ENCODE peak calls at places on chromosomes 1 and 21, in five cellular contexts. B is lower leg skin, L is GM12891, P is transverse colon, H is HCT116. S is an unnamed sample.
A peak's percentile ranks its signal among the peaks of the same experiment; 100 is the strongest.

GRCh38 chr21:29704719-29705118 is 235.1 kb downstream of the GRIK1 start:
- DNase-seq in P (no peak), H (no peak), B (no peak), L (no peak), S (no peak)

GRCh38 chr1:30947212-30947611 is 38.7 kb upstream of the SDC3 start:
- DNase-seq in P (no peak), B (no peak), L (no peak), H (no peak), S (no peak)

GRCh38 chr1:67749844-67750689 is 65.1 kb downstream of the GADD45A start:
- DNase-seq in H (peak; percentile 59), B (peak; percentile 80), L (no peak), P (no peak), S (no peak)

GRCh38 chr21:16117331-16117730 is 387.5 kb downstream of the USP25 start:
- DNase-seq in P (no peak), H (no peak), L (no peak), B (no peak), S (no peak)

GRCh38 chr1:225657462-225657989 is 4.6 kb upstream of the ENAH start:
- DNase-seq in P (no peak), B (no peak), H (no peak), L (no peak), S (peak; percentile 24)

GRCh38 chr1:64396817-64397216 is 73.1 kb upstream of the CACHD1 start:
- DNase-seq in H (peak; percentile 26), B (no peak), P (no peak), L (no peak), S (no peak)

GRCh38 chr21:37620401-37620800 is 253.8 kb downstream of the DYRK1A start:
- DNase-seq in P (no peak), L (no peak), B (no peak), H (no peak), S (no peak)

GRCh38 chr1:84569216-84569615 is 5.0 kb downstream of the CTBS start:
- DNase-seq in H (no peak), P (no peak), B (no peak), L (no peak), S (no peak)

GRCh38 chr1:206002833-206003532 is at the start of gene RAB7B:
- DNase-seq in H (no peak), P (peak; percentile 43), L (no peak), B (peak; percentile 83), S (no peak)

GRCh38 chr1:9061949-9062555 is 7.4 kb downstream of the SLC2A5 start:
- DNase-seq in H (no peak), B (no peak), P (no peak), L (no peak), S (no peak)

DNA sequence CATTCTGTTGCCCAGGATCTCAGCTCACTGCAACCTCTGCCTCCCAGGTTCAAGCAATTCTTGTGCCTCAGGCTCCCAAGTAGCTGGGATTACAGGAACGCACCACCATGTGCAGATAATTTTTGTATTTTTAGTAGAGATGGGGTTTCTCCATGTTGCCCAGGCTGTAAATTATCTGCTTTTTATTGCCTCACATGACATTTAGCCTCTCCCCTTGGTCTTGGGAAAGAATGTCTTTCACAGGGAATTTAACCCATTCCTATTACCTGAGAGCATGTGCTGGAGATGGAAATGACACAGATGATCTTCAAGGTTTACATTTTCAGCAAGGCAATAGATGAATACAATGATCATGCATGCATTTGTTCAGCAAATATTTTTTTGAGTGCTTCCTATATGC is 75.8 kb downstream of the NID1 start:
- DNase-seq in L (no peak), B (no peak), P (no peak), H (no peak), S (no peak)
- TF ChIP-seq POLR2A in L (no peak), B (no peak), P (no peak), H (no peak), S (no peak)

GRCh38 chr1:66271216-66271903 is 262.6 kb upstream of the SGIP1 start:
- DNase-seq in H (peak; percentile 96), P (peak; percentile 73), L (no peak), B (peak; percentile 90), S (peak; percentile 23)
- TF ChIP-seq POLR2A in H (no peak), P (no peak), L (peak; percentile 47), B (no peak), S (no peak)

GRCh38 chr1:156740679-156741612 is at the start of gene MRPL24:
- DNase-seq in L (peak; percentile 87), B (peak; percentile 99), H (peak; percentile 100), P (peak; percentile 98), S (peak; percentile 83)
- TF ChIP-seq POLR2A in L (peak; percentile 66), B (no peak), H (peak; percentile 64), P (peak; percentile 46), S (peak; percentile 34)

GRCh38 chr1:11272544-11272841 is 505 bp upstream of the UBIAD1 start:
- DNase-seq in P (no peak), B (no peak), H (no peak), L (no peak), S (no peak)
- TF ChIP-seq POLR2A in P (no peak), B (no peak), H (no peak), L (no peak), S (no peak)

DNA sequence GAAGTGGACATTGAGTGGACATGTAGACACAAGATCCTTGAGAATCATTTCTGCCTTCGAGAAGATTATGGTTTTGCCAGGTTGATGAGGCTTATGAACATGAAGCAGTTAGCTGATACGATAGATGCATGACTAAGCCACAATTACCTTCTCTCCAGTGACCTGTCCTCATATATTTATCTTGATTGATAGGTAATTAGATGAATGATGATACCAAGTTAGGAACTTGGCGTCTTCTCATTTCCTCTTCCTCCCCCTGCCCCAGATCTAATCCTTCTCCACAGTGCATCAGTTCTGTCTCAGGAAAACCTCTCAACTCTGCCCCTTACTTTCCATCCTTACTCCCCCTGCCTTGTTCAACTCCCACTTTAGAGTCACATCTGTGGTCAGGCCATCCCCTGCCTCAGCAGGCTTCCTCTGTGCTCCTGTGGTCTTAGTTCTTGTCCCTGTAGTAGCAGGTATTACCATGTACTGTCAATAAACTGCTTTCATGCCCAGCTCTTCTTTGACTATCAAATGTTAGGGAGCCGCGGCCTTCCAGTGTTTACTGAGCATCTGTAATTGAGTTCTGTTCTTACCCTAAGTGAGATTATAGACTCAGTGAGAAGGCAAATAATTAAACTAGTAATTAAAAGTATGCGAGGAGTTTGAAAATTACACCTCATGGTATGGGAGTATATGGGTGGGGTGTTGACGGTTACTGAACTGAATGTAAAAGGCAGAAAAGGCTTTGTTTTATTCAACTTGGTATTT is 5.1 kb downstream of the ST6GALNAC3 start:
- DNase-seq in L (no peak), B (no peak), H (no peak), P (no peak), S (no peak)
- TF ChIP-seq POLR2A in L (no peak), B (no peak), H (no peak), P (no peak), S (no peak)

S was measured in H54.